ENCODE peak calls at places on chromosomes 13 and 19, in six cellular contexts. H is AML-193; V is astrocyte of the spinal cord; Q is stimulated activated CD4-positive, alpha-beta T cell treated with anti-CD3 and anti-CD28 coated beads, Interleukin-15, amount 100 ng/mL, for 24 hours; U is GM20000; J is HEK293T. S is an unnamed sample.

GRCh38 chr13:35592457-35592856 is 116.0 kb upstream of the MAB21L1 start:
- DNase-seq in Q (no peak), V (no peak), U (no peak), H (no peak), J (no peak), S (no peak)

GRCh38 chr13:30466358-30466714 is 600 bp upstream of the HMGB1 start:
- DNase-seq in H (peak), V (peak), J (no peak), Q (peak), U (no peak), S (peak)

GRCh38 chr13:48234652-48235099 is 1.7 kb downstream of the ITM2B start:
- DNase-seq in U (no peak), J (no peak), Q (no peak), V (peak), H (no peak), S (peak)

GRCh38 chr19:41914906-41915247 is 13.4 kb downstream of the ERFL start:
- DNase-seq in H (no peak), J (no peak), U (no peak), V (no peak), Q (no peak), S (peak)

GRCh38 chr19:37872383-37872782 is 34.0 kb downstream of the WDR87 start:
- DNase-seq in V (no peak), J (no peak), H (no peak), U (no peak), Q (no peak), S (no peak)

GRCh38 chr13:98216135-98216565 is 39.1 kb upstream of the RNF113B start:
- DNase-seq in H (no peak), V (peak), U (no peak), J (peak), Q (no peak), S (peak)

GRCh38 chr19:30653646-30654386 is 281.6 kb downstream of the ZNF536 start:
- DNase-seq in V (no peak), U (no peak), H (no peak), Q (no peak), J (no peak), S (no peak)

GRCh38 chr13:53732664-53733063 is 704.1 kb downstream of the OLFM4 start:
- DNase-seq in J (no peak), Q (no peak), U (no peak), V (no peak), H (no peak), S (no peak)

GRCh38 chr13:77113496-77113895 is 86.5 kb upstream of the FBXL3 start:
- DNase-seq in U (no peak), V (peak), H (no peak), Q (no peak), J (no peak), S (no peak)

GRCh38 chr13:95709101-95709500 is 32.2 kb downstream of the DNAJC3 start:
- DNase-seq in U (no peak), V (no peak), Q (no peak), J (no peak), H (no peak), S (no peak)

GRCh38 chr13:29562762-29563161 is 32.7 kb downstream of the SLC7A1 start:
- DNase-seq in V (no peak), J (no peak), H (no peak), Q (no peak), U (no peak), S (no peak)

GRCh38 chr19:15551183-15552004 is 43.1 kb downstream of the CYP4F22 start:
- DNase-seq in J (peak), H (no peak), V (no peak), Q (peak), U (peak), S (peak)

GRCh38 chr13:98033277-98034247 is 80.1 kb downstream of the IPO5 start:
- DNase-seq in V (peak), J (peak), U (no peak), Q (no peak), H (no peak), S (peak)

GRCh38 chr19:53511933-53512374 is 26.0 kb upstream of the ZNF331 start:
- DNase-seq in U (peak), J (peak), Q (peak), V (peak), H (peak), S (peak)

GRCh38 chr19:38155453-38155852 is 68.6 kb downstream of the DPF1 start:
- DNase-seq in H (no peak), Q (no peak), J (no peak), V (no peak), U (no peak), S (no peak)

GRCh38 chr19:5609881-5610280 is 12.7 kb downstream of the SAFB2 start:
- DNase-seq in J (no peak), U (no peak), V (no peak), Q (no peak), H (no peak), S (no peak)

GRCh38 chr13:60562081-60562764 is 165.2 kb downstream of the TDRD3 start:
- DNase-seq in J (no peak), Q (no peak), H (no peak), U (no peak), V (no peak), S (no peak)

GRCh38 chr13:29520671-29521070 is 74.8 kb downstream of the SLC7A1 start:
- DNase-seq in V (peak), Q (no peak), U (no peak), H (no peak), J (no peak), S (no peak)

GRCh38 chr13:102933076-102933922 is 87.5 kb downstream of the ERCC5 start:
- DNase-seq in U (no peak), Q (no peak), J (no peak), V (no peak), H (no peak), S (no peak)

GRCh38 chr19:9883231-9883758 is 48.2 kb downstream of the PIN1 start:
- DNase-seq in J (no peak), U (no peak), H (no peak), Q (no peak), V (no peak), S (peak)

GRCh38 chr13:112725346-112726017 is 35.6 kb downstream of the ATP11A start:
- DNase-seq in H (no peak), V (no peak), J (no peak), U (peak), Q (no peak), S (peak)

GRCh38 chr13:112253631-112254030 is 122.5 kb upstream of the SPACA7 start:
- DNase-seq in U (no peak), J (no peak), Q (no peak), V (no peak), H (no peak), S (no peak)

GRCh38 chr19:39430675-39431593 is 4.8 kb downstream of the RPS16 start:
- DNase-seq in U (peak), H (peak), V (peak), Q (peak), J (no peak), S (no peak)

GRCh38 chr13:111845621-111846351 is 221.2 kb upstream of the SOX1 start:
- DNase-seq in J (no peak), U (no peak), H (no peak), Q (no peak), V (no peak), S (peak)

GRCh38 chr19:49475191-49475932 is 1.3 kb downstream of the FLT3LG start:
- DNase-seq in H (no peak), J (no peak), V (no peak), U (no peak), Q (peak), S (no peak)

GRCh38 chr13:113034451-113035208 is 65.6 kb downstream of the MCF2L start:
- DNase-seq in J (peak), U (no peak), V (peak), Q (no peak), H (no peak), S (peak)

GRCh38 chr13:45120967-45121366 is 657 bp downstream of the GTF2F2 start:
- DNase-seq in U (peak), H (no peak), V (no peak), Q (no peak), J (no peak), S (no peak)